ENCODE peak calls at places on chromosome 17, in six cellular contexts. Z, Q, U, S, N and P are unnamed samples.

GRCh38 chr17:73278465-73279453 is 17.1 kb upstream of the CPSF4L start:
- DNase-seq in Q (no peak), N (no peak), S (no peak), U (no peak), Z (no peak), P (no peak)

GRCh38 chr17:59533694-59534093 is 31.7 kb upstream of the DHX40 start:
- DNase-seq in N (no peak), S (no peak), U (no peak), Q (no peak), Z (no peak), P (no peak)

GRCh38 chr17:63600569-63601438 is at the start of gene TACO1:
- DNase-seq in Q (peak), S (peak), N (peak), U (peak), Z (peak), P (peak)

GRCh38 chr17:37489197-37490001 is at the start of gene DUSP14:
- DNase-seq in S (no peak), Z (peak), N (peak), U (peak), Q (peak), P (peak)

GRCh38 chr17:7612294-7612640 is 2.4 kb downstream of the FXR2 start:
- DNase-seq in S (no peak), Z (no peak), U (no peak), Q (no peak), N (no peak), P (no peak)

GRCh38 chr17:27756467-27757371 is 43.6 kb downstream of the NOS2 start:
- DNase-seq in S (peak), Z (peak), N (no peak), U (peak), Q (peak), P (no peak)

GRCh38 chr17:1228752-1229353 is 41.4 kb upstream of the BHLHA9 start:
- DNase-seq in U (no peak), Q (no peak), N (no peak), Z (no peak), S (no peak), P (no peak)

GRCh38 chr17:49696233-49696761 is 11.5 kb downstream of the SLC35B1 start:
- DNase-seq in S (no peak), N (no peak), Z (no peak), Q (no peak), U (no peak), P (no peak)

GRCh38 chr17:12928736-12929135 is 89.1 kb downstream of the ELAC2 start:
- DNase-seq in Z (no peak), N (no peak), Q (no peak), S (no peak), U (no peak), P (peak)

GRCh38 chr17:77403854-77404253 is 263.1 kb downstream of the SEC14L1 start:
- DNase-seq in N (no peak), U (no peak), S (no peak), Z (no peak), Q (no peak), P (no peak)

GRCh38 chr17:49016775-49017463 is 19.7 kb downstream of the IGF2BP1 start:
- DNase-seq in Z (peak), N (peak), U (no peak), S (no peak), Q (no peak), P (no peak)

GRCh38 chr17:2946130-2946529 is 117.3 kb downstream of the OR1D5 start:
- DNase-seq in Z (no peak), Q (no peak), S (no peak), U (no peak), N (no peak), P (no peak)

GRCh38 chr17:16872836-16873653 is 98.9 kb downstream of the TNFRSF13B start:
- DNase-seq in Q (no peak), U (peak), S (no peak), Z (no peak), N (no peak), P (peak)

GRCh38 chr17:6021011-6021400 is 49.2 kb upstream of the WSCD1 start:
- DNase-seq in U (no peak), S (no peak), Z (no peak), Q (no peak), N (no peak), P (no peak)

GRCh38 chr17:70048020-70048419 is 27.0 kb upstream of the KCNJ16 start:
- DNase-seq in U (no peak), Q (no peak), Z (no peak), S (no peak), N (no peak), P (no peak)

GRCh38 chr17:45096926-45097325 is 35.4 kb downstream of the PLCD3 start:
- DNase-seq in U (no peak), N (no peak), S (no peak), Z (no peak), Q (no peak), P (peak)

GRCh38 chr17:68457168-68457538 is at the start of gene WIPI1:
- DNase-seq in S (no peak), N (peak), U (no peak), Q (no peak), Z (no peak), P (peak)

GRCh38 chr17:81651692-81652091 is 4.7 kb downstream of the PDE6G start:
- DNase-seq in Q (no peak), N (no peak), S (peak), U (no peak), Z (no peak), P (no peak)

GRCh38 chr17:50631195-50631907 is 3.3 kb upstream of the ABCC3 start:
- DNase-seq in Z (no peak), U (no peak), Q (no peak), S (no peak), N (no peak), P (no peak)